ENCODE peak calls at places on chromosomes 3 and 15, in five cellular contexts. M, R, Y, Q and W are unnamed samples.
A peak's percentile ranks its signal among the peaks of the same experiment; 100 is the strongest.

GRCh38 chr3:37762698-37763097 is 99.0 kb upstream of the CTDSPL start:
- DNase-seq in M (no peak), R (no peak), Y (no peak), Q (no peak), W (peak; percentile 21)

GRCh38 chr3:46501702-46502101 is 3.9 kb downstream of the RTP3 start:
- DNase-seq in M (no peak), R (no peak), Y (no peak), Q (no peak), W (no peak)

GRCh38 chr15:51132384-51133139 is 37.9 kb upstream of the TNFAIP8L3 start:
- DNase-seq in M (no peak), R (peak; percentile 74), Y (peak; percentile 93), Q (peak; percentile 9), W (peak; percentile 99)

GRCh38 chr3:179957264-179957845 is 79.4 kb downstream of the PEX5L start:
- DNase-seq in M (no peak), R (no peak), Y (no peak), Q (no peak), W (no peak)

GRCh38 chr3:189952272-189952671 is 168.4 kb downstream of the P3H2 start:
- DNase-seq in M (no peak), R (no peak), Y (no peak), Q (no peak), W (no peak)

GRCh38 chr15:63145426-63145825 is 11.9 kb downstream of the RPS27L start:
- DNase-seq in M (no peak), R (no peak), Y (no peak), Q (no peak), W (no peak)

GRCh38 chr15:43493687-43494472 is 924 bp upstream of the TP53BP1 start:
- DNase-seq in M (no peak), R (no peak), Y (no peak), Q (no peak), W (no peak)

GRCh38 chr15:67520276-67520975 is 505 bp upstream of the C15orf61 start:
- DNase-seq in M (no peak), R (peak; percentile 16), Y (no peak), Q (no peak), W (peak; percentile 15)

GRCh38 chr15:100007609-100008008 is 274.4 kb upstream of the LYSMD4 start:
- DNase-seq in M (no peak), R (no peak), Y (no peak), Q (no peak), W (no peak)

GRCh38 chr3:177729939-177730700 is 532.8 kb upstream of the TBL1XR1 start:
- DNase-seq in M (no peak), R (no peak), Y (no peak), Q (no peak), W (no peak)

GRCh38 chr3:124397088-124397487 is 333.2 kb upstream of the UMPS start:
- DNase-seq in M (no peak), R (no peak), Y (no peak), Q (no peak), W (no peak)

GRCh38 chr15:68578960-68579935 is at the start of gene CORO2B:
- DNase-seq in M (no peak), R (peak; percentile 76), Y (peak; percentile 72), Q (no peak), W (peak; percentile 18)

GRCh38 chr3:122911901-122912300 is 115.7 kb downstream of the SEMA5B start:
- DNase-seq in M (no peak), R (no peak), Y (no peak), Q (no peak), W (no peak)

GRCh38 chr15:77019476-77020331 is 24.8 kb downstream of the PSTPIP1 start:
- DNase-seq in M (no peak), R (no peak), Y (peak; percentile 54), Q (no peak), W (peak; percentile 69)

GRCh38 chr3:66593978-66594377 is 93.2 kb upstream of the LRIG1 start:
- DNase-seq in M (no peak), R (peak; percentile 35), Y (peak; percentile 91), Q (no peak), W (peak; percentile 94)

GRCh38 chr3:171453175-171453868 is 6.9 kb downstream of the TNIK start:
- DNase-seq in M (no peak), R (no peak), Y (no peak), Q (no peak), W (peak; percentile 21)